ENCODE peak calls at places on chromosomes 7 and 10, in seven cellular contexts. One of them, this sample, is unnamed.

GRCh38 chr10:88194041-88194887 is 330.8 kb downstream of the PTEN start:
- DNase-seq in stimulated activated CD4-positive, alpha-beta T cell treated with anti-CD3 and anti-CD28 coated beads, Interleukin-1b, Interleukin-23, amount 100 ng/mL, for 1 hour: no peak
- DNase-seq in lower lobe of right lung: no peak
- DNase-seq in activated T-cell treated with anti-CD3 and anti-CD28 coated beads, Interleukin-2, amount 50 U/mL, for 4 hours: peak
- DNase-seq in PC-3: no peak
- DNase-seq in left ventricle myocardium inferior: no peak
- DNase-seq in adipocyte: no peak
- DNase-seq in this sample: no peak

GRCh38 chr10:122033224-122033926 is 44.4 kb downstream of the TACC2 start:
- DNase-seq in lower lobe of right lung: peak
- DNase-seq in stimulated activated CD4-positive, alpha-beta T cell treated with anti-CD3 and anti-CD28 coated beads, Interleukin-1b, Interleukin-23, amount 100 ng/mL, for 1 hour: no peak
- DNase-seq in PC-3: peak
- DNase-seq in adipocyte: no peak
- DNase-seq in activated T-cell treated with anti-CD3 and anti-CD28 coated beads, Interleukin-2, amount 50 U/mL, for 4 hours: no peak
- DNase-seq in left ventricle myocardium inferior: no peak
- DNase-seq in this sample: peak

GRCh38 chr10:126350216-126350992 is 37.9 kb downstream of the ADAM12 start:
- DNase-seq in left ventricle myocardium inferior: no peak
- DNase-seq in PC-3: peak
- DNase-seq in stimulated activated CD4-positive, alpha-beta T cell treated with anti-CD3 and anti-CD28 coated beads, Interleukin-1b, Interleukin-23, amount 100 ng/mL, for 1 hour: no peak
- DNase-seq in adipocyte: peak
- DNase-seq in activated T-cell treated with anti-CD3 and anti-CD28 coated beads, Interleukin-2, amount 50 U/mL, for 4 hours: no peak
- DNase-seq in lower lobe of right lung: no peak
- DNase-seq in this sample: no peak

GRCh38 chr7:559396-559705 is 39.7 kb upstream of the PDGFA start:
- DNase-seq in left ventricle myocardium inferior: no peak
- DNase-seq in PC-3: no peak
- DNase-seq in adipocyte: no peak
- DNase-seq in activated T-cell treated with anti-CD3 and anti-CD28 coated beads, Interleukin-2, amount 50 U/mL, for 4 hours: no peak
- DNase-seq in lower lobe of right lung: no peak
- DNase-seq in stimulated activated CD4-positive, alpha-beta T cell treated with anti-CD3 and anti-CD28 coated beads, Interleukin-1b, Interleukin-23, amount 100 ng/mL, for 1 hour: no peak
- DNase-seq in this sample: no peak

GRCh38 chr10:103539751-103540150 is 46.2 kb downstream of the NEURL1 start:
- DNase-seq in PC-3: no peak
- DNase-seq in lower lobe of right lung: no peak
- DNase-seq in activated T-cell treated with anti-CD3 and anti-CD28 coated beads, Interleukin-2, amount 50 U/mL, for 4 hours: no peak
- DNase-seq in left ventricle myocardium inferior: no peak
- DNase-seq in stimulated activated CD4-positive, alpha-beta T cell treated with anti-CD3 and anti-CD28 coated beads, Interleukin-1b, Interleukin-23, amount 100 ng/mL, for 1 hour: no peak
- DNase-seq in adipocyte: no peak
- DNase-seq in this sample: no peak

GRCh38 chr10:100825325-100825875 is 80.0 kb downstream of the PAX2 start:
- DNase-seq in left ventricle myocardium inferior: no peak
- DNase-seq in stimulated activated CD4-positive, alpha-beta T cell treated with anti-CD3 and anti-CD28 coated beads, Interleukin-1b, Interleukin-23, amount 100 ng/mL, for 1 hour: no peak
- DNase-seq in lower lobe of right lung: peak
- DNase-seq in PC-3: no peak
- DNase-seq in activated T-cell treated with anti-CD3 and anti-CD28 coated beads, Interleukin-2, amount 50 U/mL, for 4 hours: no peak
- DNase-seq in adipocyte: no peak
- DNase-seq in this sample: no peak

GRCh38 chr10:6643962-6644361 is 63.9 kb upstream of the PRKCQ start:
- DNase-seq in adipocyte: no peak
- DNase-seq in PC-3: no peak
- DNase-seq in lower lobe of right lung: no peak
- DNase-seq in left ventricle myocardium inferior: no peak
- DNase-seq in stimulated activated CD4-positive, alpha-beta T cell treated with anti-CD3 and anti-CD28 coated beads, Interleukin-1b, Interleukin-23, amount 100 ng/mL, for 1 hour: no peak
- DNase-seq in activated T-cell treated with anti-CD3 and anti-CD28 coated beads, Interleukin-2, amount 50 U/mL, for 4 hours: no peak
- DNase-seq in this sample: no peak

GRCh38 chr10:99827906-99828305 is 45.5 kb downstream of the ABCC2 start:
- DNase-seq in PC-3: peak
- DNase-seq in left ventricle myocardium inferior: no peak
- DNase-seq in adipocyte: peak
- DNase-seq in lower lobe of right lung: no peak
- DNase-seq in activated T-cell treated with anti-CD3 and anti-CD28 coated beads, Interleukin-2, amount 50 U/mL, for 4 hours: no peak
- DNase-seq in stimulated activated CD4-positive, alpha-beta T cell treated with anti-CD3 and anti-CD28 coated beads, Interleukin-1b, Interleukin-23, amount 100 ng/mL, for 1 hour: no peak
- DNase-seq in this sample: no peak

GRCh38 chr10:98272245-98272644 is 4.3 kb upstream of the LOXL4 start:
- DNase-seq in adipocyte: no peak
- DNase-seq in PC-3: no peak
- DNase-seq in activated T-cell treated with anti-CD3 and anti-CD28 coated beads, Interleukin-2, amount 50 U/mL, for 4 hours: no peak
- DNase-seq in stimulated activated CD4-positive, alpha-beta T cell treated with anti-CD3 and anti-CD28 coated beads, Interleukin-1b, Interleukin-23, amount 100 ng/mL, for 1 hour: no peak
- DNase-seq in left ventricle myocardium inferior: no peak
- DNase-seq in lower lobe of right lung: no peak
- DNase-seq in this sample: no peak

GRCh38 chr10:29895436-29895835 is 163.9 kb downstream of the JCAD start:
- DNase-seq in PC-3: no peak
- DNase-seq in left ventricle myocardium inferior: peak
- DNase-seq in adipocyte: peak
- DNase-seq in stimulated activated CD4-positive, alpha-beta T cell treated with anti-CD3 and anti-CD28 coated beads, Interleukin-1b, Interleukin-23, amount 100 ng/mL, for 1 hour: no peak
- DNase-seq in activated T-cell treated with anti-CD3 and anti-CD28 coated beads, Interleukin-2, amount 50 U/mL, for 4 hours: no peak
- DNase-seq in lower lobe of right lung: no peak
- DNase-seq in this sample: peak

GRCh38 chr7:35975851-35976454 is 175.1 kb downstream of the SEPTIN7 start:
- DNase-seq in stimulated activated CD4-positive, alpha-beta T cell treated with anti-CD3 and anti-CD28 coated beads, Interleukin-1b, Interleukin-23, amount 100 ng/mL, for 1 hour: no peak
- DNase-seq in lower lobe of right lung: no peak
- DNase-seq in left ventricle myocardium inferior: no peak
- DNase-seq in activated T-cell treated with anti-CD3 and anti-CD28 coated beads, Interleukin-2, amount 50 U/mL, for 4 hours: peak
- DNase-seq in PC-3: peak
- DNase-seq in adipocyte: peak
- DNase-seq in this sample: peak

GRCh38 chr7:5429857-5430611 is 6.4 kb upstream of the TNRC18 start:
- DNase-seq in activated T-cell treated with anti-CD3 and anti-CD28 coated beads, Interleukin-2, amount 50 U/mL, for 4 hours: no peak
- DNase-seq in adipocyte: peak
- DNase-seq in PC-3: peak
- DNase-seq in left ventricle myocardium inferior: peak
- DNase-seq in lower lobe of right lung: peak
- DNase-seq in stimulated activated CD4-positive, alpha-beta T cell treated with anti-CD3 and anti-CD28 coated beads, Interleukin-1b, Interleukin-23, amount 100 ng/mL, for 1 hour: no peak
- DNase-seq in this sample: peak

GRCh38 chr7:20159226-20159747 is 57.9 kb downstream of the MACC1 start:
- DNase-seq in stimulated activated CD4-positive, alpha-beta T cell treated with anti-CD3 and anti-CD28 coated beads, Interleukin-1b, Interleukin-23, amount 100 ng/mL, for 1 hour: no peak
- DNase-seq in PC-3: no peak
- DNase-seq in activated T-cell treated with anti-CD3 and anti-CD28 coated beads, Interleukin-2, amount 50 U/mL, for 4 hours: no peak
- DNase-seq in lower lobe of right lung: no peak
- DNase-seq in adipocyte: no peak
- DNase-seq in left ventricle myocardium inferior: no peak
- DNase-seq in this sample: no peak

GRCh38 chr7:144488977-144489376 is 85.5 kb upstream of the NOBOX start:
- DNase-seq in activated T-cell treated with anti-CD3 and anti-CD28 coated beads, Interleukin-2, amount 50 U/mL, for 4 hours: no peak
- DNase-seq in left ventricle myocardium inferior: no peak
- DNase-seq in stimulated activated CD4-positive, alpha-beta T cell treated with anti-CD3 and anti-CD28 coated beads, Interleukin-1b, Interleukin-23, amount 100 ng/mL, for 1 hour: no peak
- DNase-seq in PC-3: no peak
- DNase-seq in adipocyte: no peak
- DNase-seq in lower lobe of right lung: no peak
- DNase-seq in this sample: no peak

GRCh38 chr7:39184387-39184786 is 206.7 kb downstream of the POU6F2 start:
- DNase-seq in stimulated activated CD4-positive, alpha-beta T cell treated with anti-CD3 and anti-CD28 coated beads, Interleukin-1b, Interleukin-23, amount 100 ng/mL, for 1 hour: no peak
- DNase-seq in adipocyte: no peak
- DNase-seq in lower lobe of right lung: no peak
- DNase-seq in PC-3: peak
- DNase-seq in left ventricle myocardium inferior: no peak
- DNase-seq in activated T-cell treated with anti-CD3 and anti-CD28 coated beads, Interleukin-2, amount 50 U/mL, for 4 hours: no peak
- DNase-seq in this sample: no peak

GRCh38 chr10:14540611-14541010 is 209.9 kb upstream of the FRMD4A start:
- DNase-seq in PC-3: no peak
- DNase-seq in stimulated activated CD4-positive, alpha-beta T cell treated with anti-CD3 and anti-CD28 coated beads, Interleukin-1b, Interleukin-23, amount 100 ng/mL, for 1 hour: no peak
- DNase-seq in left ventricle myocardium inferior: no peak
- DNase-seq in lower lobe of right lung: no peak
- DNase-seq in adipocyte: no peak
- DNase-seq in activated T-cell treated with anti-CD3 and anti-CD28 coated beads, Interleukin-2, amount 50 U/mL, for 4 hours: no peak
- DNase-seq in this sample: no peak

GRCh38 chr10:88271736-88272135 is 311.4 kb downstream of the RNLS start:
- DNase-seq in PC-3: no peak
- DNase-seq in left ventricle myocardium inferior: no peak
- DNase-seq in lower lobe of right lung: no peak
- DNase-seq in activated T-cell treated with anti-CD3 and anti-CD28 coated beads, Interleukin-2, amount 50 U/mL, for 4 hours: no peak
- DNase-seq in adipocyte: peak
- DNase-seq in stimulated activated CD4-positive, alpha-beta T cell treated with anti-CD3 and anti-CD28 coated beads, Interleukin-1b, Interleukin-23, amount 100 ng/mL, for 1 hour: no peak
- DNase-seq in this sample: no peak

GRCh38 chr10:102796407-102797176 is 40.6 kb downstream of the CYP17A1 start:
- DNase-seq in activated T-cell treated with anti-CD3 and anti-CD28 coated beads, Interleukin-2, amount 50 U/mL, for 4 hours: no peak
- DNase-seq in left ventricle myocardium inferior: peak
- DNase-seq in lower lobe of right lung: peak
- DNase-seq in stimulated activated CD4-positive, alpha-beta T cell treated with anti-CD3 and anti-CD28 coated beads, Interleukin-1b, Interleukin-23, amount 100 ng/mL, for 1 hour: no peak
- DNase-seq in PC-3: no peak
- DNase-seq in adipocyte: no peak
- DNase-seq in this sample: peak

GRCh38 chr7:96266015-96266414 is 55.9 kb downstream of the SLC25A13 start:
- DNase-seq in adipocyte: no peak
- DNase-seq in stimulated activated CD4-positive, alpha-beta T cell treated with anti-CD3 and anti-CD28 coated beads, Interleukin-1b, Interleukin-23, amount 100 ng/mL, for 1 hour: no peak
- DNase-seq in left ventricle myocardium inferior: no peak
- DNase-seq in lower lobe of right lung: no peak
- DNase-seq in PC-3: no peak
- DNase-seq in activated T-cell treated with anti-CD3 and anti-CD28 coated beads, Interleukin-2, amount 50 U/mL, for 4 hours: no peak
- DNase-seq in this sample: no peak

GRCh38 chr10:52436664-52437063 is 122.6 kb downstream of the DKK1 start:
- DNase-seq in activated T-cell treated with anti-CD3 and anti-CD28 coated beads, Interleukin-2, amount 50 U/mL, for 4 hours: no peak
- DNase-seq in adipocyte: peak
- DNase-seq in PC-3: no peak
- DNase-seq in lower lobe of right lung: no peak
- DNase-seq in stimulated activated CD4-positive, alpha-beta T cell treated with anti-CD3 and anti-CD28 coated beads, Interleukin-1b, Interleukin-23, amount 100 ng/mL, for 1 hour: no peak
- DNase-seq in left ventricle myocardium inferior: no peak
- DNase-seq in this sample: no peak